ENCODE peak calls at places on chromosomes 13 and 19, in five cellular contexts. One of them, this sample, is unnamed.
A peak's percentile ranks its signal among the peaks of the same experiment; 100 is the strongest.

GRCh38 chr13:68025604-68026003 is 795.5 kb upstream of the PCDH9 start:
- DNase-seq in cerebellar cortex: no peak
- DNase-seq in CD4-positive, alpha-beta T cell: no peak
- DNase-seq in cardiac fibroblast: no peak
- DNase-seq in brain pericyte: no peak
- DNase-seq in this sample: no peak

GRCh38 chr13:51222510-51223283 is 499 bp downstream of the FAM124A start:
- DNase-seq in brain pericyte: no peak
- DNase-seq in CD4-positive, alpha-beta T cell: no peak
- DNase-seq in cerebellar cortex: peak; percentile 25
- DNase-seq in cardiac fibroblast: no peak
- DNase-seq in this sample: no peak

GRCh38 chr19:10525636-10526035 is 8.4 kb upstream of the S1PR5 start:
- DNase-seq in cardiac fibroblast: no peak
- DNase-seq in CD4-positive, alpha-beta T cell: no peak
- DNase-seq in cerebellar cortex: no peak
- DNase-seq in brain pericyte: no peak
- DNase-seq in this sample: no peak

GRCh38 chr13:60012503-60012902 is 151.2 kb downstream of the DIAPH3 start:
- DNase-seq in brain pericyte: no peak
- DNase-seq in cardiac fibroblast: no peak
- DNase-seq in CD4-positive, alpha-beta T cell: no peak
- DNase-seq in cerebellar cortex: no peak
- DNase-seq in this sample: no peak

GRCh38 chr13:70732611-70733010 is 624.4 kb upstream of the KLHL1 start:
- DNase-seq in cerebellar cortex: no peak
- DNase-seq in CD4-positive, alpha-beta T cell: no peak
- DNase-seq in brain pericyte: no peak
- DNase-seq in cardiac fibroblast: no peak
- DNase-seq in this sample: no peak

GRCh38 chr19:34364830-34365462 is at the start of gene GPI:
- DNase-seq in cardiac fibroblast: peak; percentile 51
- DNase-seq in brain pericyte: no peak
- DNase-seq in CD4-positive, alpha-beta T cell: peak; percentile 56
- DNase-seq in cerebellar cortex: peak; percentile 59
- DNase-seq in this sample: peak; percentile 59

GRCh38 chr19:17610384-17610783 is 54.9 kb downstream of the COLGALT1 start:
- DNase-seq in cerebellar cortex: peak; percentile 50
- DNase-seq in brain pericyte: no peak
- DNase-seq in cardiac fibroblast: peak; percentile 17
- DNase-seq in CD4-positive, alpha-beta T cell: no peak
- DNase-seq in this sample: peak; percentile 76

GRCh38 chr13:51806571-51806970 is 2.6 kb upstream of the DHRS12 start:
- DNase-seq in cerebellar cortex: peak; percentile 41
- DNase-seq in brain pericyte: no peak
- DNase-seq in cardiac fibroblast: peak; percentile 43
- DNase-seq in CD4-positive, alpha-beta T cell: no peak
- DNase-seq in this sample: no peak

GRCh38 chr19:17511724-17512573 is 500 bp downstream of the PGLS start:
- DNase-seq in cardiac fibroblast: peak; percentile 91
- DNase-seq in brain pericyte: peak; percentile 70
- DNase-seq in CD4-positive, alpha-beta T cell: peak; percentile 78
- DNase-seq in cerebellar cortex: peak; percentile 81
- DNase-seq in this sample: peak; percentile 79

GRCh38 chr19:19531951-19532805 is 3.5 kb downstream of the YJEFN3 start:
- DNase-seq in brain pericyte: no peak
- DNase-seq in cardiac fibroblast: peak; percentile 67
- DNase-seq in CD4-positive, alpha-beta T cell: peak; percentile 90
- DNase-seq in cerebellar cortex: peak; percentile 72
- DNase-seq in this sample: peak; percentile 98

GRCh38 chr19:47711652-47712239 is 1.5 kb upstream of the EHD2 start:
- DNase-seq in cardiac fibroblast: no peak
- DNase-seq in brain pericyte: no peak
- DNase-seq in cerebellar cortex: no peak
- DNase-seq in CD4-positive, alpha-beta T cell: no peak
- DNase-seq in this sample: no peak

GRCh38 chr19:14015454-14016035 is 9.4 kb upstream of the RFX1 start:
- DNase-seq in CD4-positive, alpha-beta T cell: no peak
- DNase-seq in brain pericyte: no peak
- DNase-seq in cerebellar cortex: no peak
- DNase-seq in cardiac fibroblast: no peak
- DNase-seq in this sample: no peak